ENCODE peak calls at places on chromosomes 4 and X, in eight cellular contexts. T, U, K, D, F, Z, E and M are unnamed samples.

GRCh38 chr4:24160358-24160757 is 270.5 kb upstream of the PPARGC1A start:
- DNase-seq in D (no peak), Z (no peak), E (no peak), F (no peak), U (no peak), T (no peak), K (no peak), M (no peak)

GRCh38 chr4:11328401-11328800 is 100.3 kb downstream of the HS3ST1 start:
- DNase-seq in D (no peak), T (no peak), K (no peak), F (no peak), E (no peak), U (no peak), Z (no peak), M (no peak)

GRCh38 chr4:87092389-87093141 is 127.9 kb downstream of the KLHL8 start:
- DNase-seq in F (no peak), Z (peak), E (peak), T (no peak), U (no peak), D (peak), K (peak), M (no peak)

GRCh38 chr4:159197260-159197884 is 94.5 kb downstream of the RAPGEF2 start:
- DNase-seq in D (no peak), E (no peak), Z (no peak), K (no peak), T (no peak), U (no peak), F (no peak), M (no peak)

GRCh38 chr4:106344324-106344970 is 24.1 kb downstream of the GIMD1 start:
- DNase-seq in K (no peak), F (no peak), U (no peak), D (no peak), Z (no peak), E (no peak), T (no peak), M (no peak)

GRCh38 chr4:79044260-79044659 is 105.0 kb upstream of the PAQR3 start:
- DNase-seq in Z (no peak), K (no peak), F (no peak), E (no peak), U (no peak), D (no peak), T (no peak), M (no peak)

GRCh38 chr4:42396361-42397255 is 680 bp upstream of the SHISA3 start:
- DNase-seq in U (peak), T (no peak), F (no peak), K (no peak), E (peak), D (no peak), Z (no peak), M (no peak)

GRCh38 chrX:119654112-119654531 is 38.8 kb downstream of the SEPTIN6 start:
- DNase-seq in Z (peak), E (no peak), F (no peak), U (peak), D (no peak), T (no peak), K (no peak), M (no peak)

GRCh38 chrX:69361286-69361926 is 142.7 kb upstream of the NALF2 start:
- DNase-seq in U (no peak), F (no peak), K (no peak), D (peak), Z (peak), E (no peak), T (no peak), M (no peak)

GRCh38 chr4:54498661-54499111 is 159.1 kb upstream of the KIT start:
- DNase-seq in E (no peak), U (no peak), D (no peak), Z (no peak), F (no peak), K (no peak), T (no peak), M (no peak)

GRCh38 chr4:18106620-18107019 is 85.1 kb upstream of the LCORL start:
- DNase-seq in E (peak), K (no peak), Z (no peak), U (no peak), D (peak), T (no peak), F (no peak), M (no peak)

GRCh38 chr4:111806331-111806730 is 338.9 kb upstream of the FAM241A start:
- DNase-seq in T (no peak), U (peak), Z (no peak), E (peak), F (no peak), D (peak), K (no peak), M (no peak)

DNA sequence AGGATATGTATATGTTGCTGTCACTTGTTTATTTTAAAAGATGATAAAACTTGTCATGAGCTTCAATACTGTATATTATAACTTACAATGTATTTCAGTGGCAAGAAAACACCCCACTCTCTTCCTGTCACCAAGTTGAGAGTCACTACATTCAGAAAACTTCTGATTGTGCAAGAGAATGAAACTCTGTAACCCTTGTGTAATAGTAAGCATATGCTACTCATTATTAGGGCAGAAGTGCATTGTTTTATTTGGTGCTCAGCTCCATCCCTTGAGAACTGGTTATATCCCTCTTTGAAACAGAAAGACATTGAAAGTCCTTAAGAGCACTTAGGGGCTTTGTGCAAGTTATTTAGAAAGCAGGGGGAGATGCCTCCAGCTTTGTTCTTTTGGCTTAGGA is 594.5 kb downstream of the ARAP2 start:
- DNase-seq in K (no peak), D (no peak), T (no peak), F (no peak), Z (no peak), E (no peak), U (no peak), M (no peak)
- TF ChIP-seq CTCF in K (no peak), D (no peak), T (no peak), F (no peak), Z (no peak), E (no peak), U (no peak), M (no peak)

DNA sequence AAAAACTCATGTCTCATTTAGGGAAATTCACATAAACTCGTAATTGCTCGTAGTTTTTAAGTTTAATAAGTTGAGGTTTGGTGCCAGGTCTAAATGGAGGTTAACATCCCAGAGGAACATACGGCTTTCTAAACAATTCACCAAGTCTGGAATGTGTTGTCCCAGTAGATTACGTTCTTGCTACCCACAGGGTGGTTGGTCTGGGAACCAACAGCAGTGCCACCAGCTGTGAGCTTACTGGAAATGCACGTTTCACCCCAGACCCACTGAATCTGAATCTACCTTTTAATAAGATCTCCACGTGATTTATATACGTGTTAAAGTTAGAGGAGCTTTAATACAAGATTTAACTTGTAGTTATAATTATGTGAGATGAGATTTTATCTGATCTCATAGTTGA is 134.3 kb downstream of the BMPR1B start:
- DNase-seq in K (no peak), Z (no peak), U (no peak), T (no peak), E (no peak), D (peak), F (no peak), M (no peak)
- TF ChIP-seq CTCF in K (no peak), Z (no peak), U (no peak), T (no peak), E (no peak), D (peak), F (no peak), M (no peak)

GRCh38 chr4:1813915-1814314 is 20.8 kb downstream of the FGFR3 start:
- DNase-seq in K (no peak), D (peak), F (no peak), E (no peak), U (no peak), Z (no peak), T (no peak), M (no peak)
- TF ChIP-seq CTCF in K (no peak), D (peak), F (no peak), E (no peak), U (peak), Z (no peak), T (no peak), M (no peak)

GRCh38 chrX:9882669-9883446 is 84.3 kb upstream of the CLDN34 start:
- DNase-seq in U (no peak), D (no peak), F (no peak), E (no peak), T (no peak), K (no peak), Z (no peak), M (no peak)
- TF ChIP-seq CTCF in U (peak), D (no peak), F (no peak), E (no peak), T (no peak), K (peak), Z (no peak), M (no peak)

GRCh38 chrX:71911023-71911730 is 532 bp downstream of the NHSL2 start:
- DNase-seq in U (peak), D (peak), T (peak), F (no peak), K (peak), E (no peak), Z (peak), M (peak)
- TF ChIP-seq CTCF in U (peak), D (peak), T (peak), F (no peak), K (peak), E (no peak), Z (no peak), M (peak)

GRCh38 chr4:112910109-112910736 is 139.2 kb upstream of the ANK2 start:
- DNase-seq in E (peak), U (no peak), D (peak), T (no peak), F (no peak), K (no peak), Z (no peak), M (no peak)
- TF ChIP-seq CTCF in E (no peak), U (no peak), D (peak), T (no peak), F (no peak), K (no peak), Z (no peak), M (no peak)

GRCh38 chr4:99457270-99457669 is 22.1 kb upstream of the ADH7 start:
- DNase-seq in D (no peak), F (no peak), T (no peak), E (no peak), U (no peak), Z (no peak), K (no peak), M (no peak)
- TF ChIP-seq CTCF in D (peak), F (no peak), T (no peak), E (no peak), U (no peak), Z (no peak), K (no peak), M (no peak)

GRCh38 chr4:152460488-152460887 is 75.4 kb downstream of the FBXW7 start:
- DNase-seq in D (no peak), Z (no peak), T (no peak), K (no peak), F (no peak), U (no peak), E (no peak), M (no peak)
- TF ChIP-seq CTCF in D (peak), Z (no peak), T (no peak), K (peak), F (no peak), U (peak), E (no peak), M (no peak)